ENCODE peak calls at places on chromosomes 1 and 21, in ten cellular contexts. A is fibroblast of the conjunctiva, F is HAP-1, J is ELR, R is SK-N-DZ, D is GM04504, T is activated gamma-delta T cell treated with Interleukin-2 at 50 U/mL for 16 hours, K is aorta, B is HuH-7.5, U is ureter. O is an unnamed sample.
A peak's percentile ranks its signal among the peaks of the same experiment; 100 is the strongest.

GRCh38 chr1:48114596-48115384 is 107.7 kb upstream of the SLC5A9 start:
- DNase-seq in A (no peak), F (no peak), J (no peak), R (no peak), D (no peak), T (no peak), K (no peak), B (no peak), U (no peak), O (no peak)

GRCh38 chr1:248821101-248821500 is 4.6 kb downstream of the SH3BP5L start:
- DNase-seq in A (no peak), F (no peak), J (peak; percentile 95), R (no peak), D (peak; percentile 86), T (no peak), K (peak; percentile 75), B (no peak), U (peak; percentile 37), O (no peak)

GRCh38 chr1:48023488-48023887 is 26.3 kb upstream of the TRABD2B start:
- DNase-seq in A (no peak), F (no peak), J (no peak), R (no peak), D (no peak), T (no peak), K (no peak), B (no peak), U (no peak), O (no peak)

GRCh38 chr21:38712076-38712475 is 93.7 kb upstream of the ETS2 start:
- DNase-seq in A (peak; percentile 48), F (no peak), J (peak; percentile 57), R (peak; percentile 31), D (peak; percentile 22), T (no peak), K (no peak), B (peak; percentile 25), U (no peak), O (no peak)

GRCh38 chr1:64595871-64596515 is 126.1 kb downstream of the CACHD1 start:
- DNase-seq in A (no peak), F (no peak), J (no peak), R (no peak), D (no peak), T (no peak), K (no peak), B (no peak), U (no peak), O (no peak)

GRCh38 chr1:67748630-67749029 is 63.6 kb downstream of the GADD45A start:
- DNase-seq in A (peak; percentile 61), F (no peak), J (peak; percentile 52), R (no peak), D (peak; percentile 58), T (no peak), K (no peak), B (peak; percentile 11), U (no peak), O (no peak)

GRCh38 chr1:157245823-157246222 is 107.6 kb upstream of the ETV3 start:
- DNase-seq in A (no peak), F (no peak), J (no peak), R (no peak), D (no peak), T (no peak), K (no peak), B (no peak), U (peak; percentile 53), O (no peak)

GRCh38 chr1:225710804-225711203 is 57.9 kb upstream of the ENAH start:
- DNase-seq in A (peak; percentile 37), F (no peak), J (peak; percentile 50), R (no peak), D (no peak), T (no peak), K (peak; percentile 52), B (no peak), U (no peak), O (no peak)

GRCh38 chr1:205449750-205450443 is 5.9 kb downstream of the BLACAT1 start:
- DNase-seq in A (no peak), F (no peak), J (peak; percentile 76), R (no peak), D (no peak), T (no peak), K (no peak), B (no peak), U (peak; percentile 66), O (no peak)

GRCh38 chr1:3530086-3530930 is 75.8 kb downstream of the ARHGEF16 start:
- DNase-seq in A (no peak), F (no peak), J (peak; percentile 34), R (no peak), D (no peak), T (no peak), K (no peak), B (no peak), U (no peak), O (no peak)

GRCh38 chr1:226938903-226939438 is 1.1 kb upstream of the COQ8A start:
- DNase-seq in A (peak; percentile 36), F (peak; percentile 20), J (peak; percentile 69), R (no peak), D (peak; percentile 32), T (no peak), K (no peak), B (no peak), U (no peak), O (no peak)

GRCh38 chr1:180811886-180812285 is 100.8 kb upstream of the KIAA1614 start:
- DNase-seq in A (no peak), F (no peak), J (no peak), R (no peak), D (no peak), T (no peak), K (no peak), B (no peak), U (no peak), O (no peak)

GRCh38 chr1:12525311-12526181 is 92.5 kb downstream of the DHRS3 start:
- DNase-seq in A (no peak), F (no peak), J (no peak), R (no peak), D (no peak), T (no peak), K (no peak), B (peak; percentile 85), U (peak; percentile 75), O (no peak)

GRCh38 chr1:85295006-85295431 is 18.6 kb upstream of the BCL10 start:
- DNase-seq in A (no peak), F (no peak), J (peak; percentile 62), R (no peak), D (no peak), T (no peak), K (no peak), B (no peak), U (no peak), O (no peak)

GRCh38 chr1:47675721-47676120 is 237.9 kb downstream of the FOXD2 start:
- DNase-seq in A (no peak), F (no peak), J (no peak), R (no peak), D (no peak), T (no peak), K (no peak), B (no peak), U (peak; percentile 36), O (no peak)

GRCh38 chr1:14946567-14947285 is 206.8 kb upstream of the TMEM51 start:
- DNase-seq in A (peak; percentile 38), F (no peak), J (peak; percentile 69), R (no peak), D (peak; percentile 58), T (no peak), K (peak; percentile 68), B (no peak), U (peak; percentile 69), O (no peak)

GRCh38 chr1:40837601-40838000 is 24.6 kb downstream of the CITED4 start:
- DNase-seq in A (no peak), F (no peak), J (no peak), R (no peak), D (no peak), T (no peak), K (peak; percentile 30), B (no peak), U (no peak), O (no peak)

GRCh38 chr1:172640146-172640545 is 18.8 kb upstream of the FASLG start:
- DNase-seq in A (no peak), F (no peak), J (no peak), R (no peak), D (peak; percentile 57), T (no peak), K (no peak), B (no peak), U (no peak), O (no peak)

GRCh38 chr1:83816836-83817235 is 182.1 kb downstream of the TTLL7 start:
- DNase-seq in A (no peak), F (no peak), J (no peak), R (no peak), D (no peak), T (no peak), K (no peak), B (no peak), U (no peak), O (no peak)

GRCh38 chr1:228018961-228019721 is 12.3 kb downstream of the WNT3A start:
- DNase-seq in A (no peak), F (no peak), J (no peak), R (no peak), D (no peak), T (no peak), K (peak; percentile 12), B (no peak), U (no peak), O (no peak)

GRCh38 chr1:14498839-14499238 is 99.6 kb upstream of the KAZN start:
- DNase-seq in A (no peak), F (no peak), J (no peak), R (no peak), D (no peak), T (no peak), K (no peak), B (no peak), U (no peak), O (no peak)

GRCh38 chr1:228490120-228491078 is 3.2 kb downstream of the RNF187 start:
- DNase-seq in A (peak; percentile 53), F (no peak), J (no peak), R (no peak), D (peak; percentile 42), T (no peak), K (no peak), B (no peak), U (no peak), O (no peak)

GRCh38 chr1:145978860-145979745 is 14.6 kb downstream of the POLR3GL start:
- DNase-seq in A (peak; percentile 100), F (peak; percentile 90), J (peak; percentile 100), R (peak; percentile 99), D (peak; percentile 100), T (peak; percentile 67), K (peak; percentile 95), B (peak; percentile 37), U (peak; percentile 95), O (peak; percentile 74)

GRCh38 chr1:235758931-235759330 is 107.8 kb downstream of the LYST start:
- DNase-seq in A (no peak), F (no peak), J (no peak), R (no peak), D (no peak), T (no peak), K (no peak), B (no peak), U (no peak), O (no peak)